ENCODE peak calls at places on chromosomes 11 and 22, in four cellular contexts. O is MCF 10A, Z is activated T-cell treated with anti-CD3 and anti-CD28 coated beads for 1 hour, M is HEK293T. F is an unnamed sample.

GRCh38 chr11:45537617-45538016 is 127.8 kb downstream of the CHST1 start:
- DNase-seq in O (peak; percentile 13), Z (no peak), M (no peak), F (no peak)

GRCh38 chr22:17194213-17194612 is 25.0 kb downstream of the ADA2 start:
- DNase-seq in O (no peak), Z (no peak), M (no peak), F (no peak)

GRCh38 chr11:65559535-65559934 is 1.4 kb upstream of the LTBP3 start:
- DNase-seq in O (no peak), Z (no peak), M (no peak), F (no peak)

GRCh38 chr11:63892233-63892632 is 24.7 kb downstream of the RCOR2 start:
- DNase-seq in O (no peak), Z (no peak), M (no peak), F (no peak)

GRCh38 chr11:94519478-94520084 is 7.3 kb downstream of the C11orf97 start:
- DNase-seq in O (peak; percentile 40), Z (no peak), M (no peak), F (no peak)

GRCh38 chr22:27487600-27488450 is 313.7 kb downstream of the MN1 start:
- DNase-seq in O (peak; percentile 28), Z (no peak), M (no peak), F (no peak)

GRCh38 chr11:76605338-76606074 is 65.0 kb downstream of the LRRC32 start:
- DNase-seq in O (no peak), Z (no peak), M (no peak), F (no peak)

GRCh38 chr11:47306484-47306844 is 36.5 kb downstream of the MADD start:
- DNase-seq in O (no peak), Z (no peak), M (no peak), F (no peak)

GRCh38 chr11:116860303-116860702 is 22.9 kb upstream of the APOA1 start:
- DNase-seq in O (no peak), Z (no peak), M (no peak), F (no peak)

GRCh38 chr22:17578129-17578754 is 14.9 kb downstream of the SLC25A18 start:
- DNase-seq in O (peak; percentile 61), Z (no peak), M (no peak), F (no peak)

GRCh38 chr22:50256936-50257440 is 4.5 kb downstream of the MAPK12 start:
- DNase-seq in O (no peak), Z (no peak), M (no peak), F (no peak)

GRCh38 chr22:21816787-21817496 is 50.5 kb downstream of the MAPK1 start:
- DNase-seq in O (peak; percentile 74), Z (no peak), M (no peak), F (peak; percentile 9)

GRCh38 chr11:120632579-120632978 is 121.0 kb downstream of the GRIK4 start:
- DNase-seq in O (no peak), Z (no peak), M (peak; percentile 31), F (no peak)

GRCh38 chr22:33917744-33918406 is 2.4 kb downstream of the LARGE1 start:
- DNase-seq in O (no peak), Z (no peak), M (peak; percentile 22), F (no peak)

GRCh38 chr22:44947029-44947428 is 62.8 kb downstream of the PHF21B start:
- DNase-seq in O (no peak), Z (no peak), M (no peak), F (no peak)

GRCh38 chr11:90364527-90364926 is 141.7 kb upstream of the CHORDC1 start:
- DNase-seq in O (peak; percentile 14), Z (no peak), M (no peak), F (no peak)

GRCh38 chr22:19422440-19423301 is 8.9 kb downstream of the HIRA start:
- DNase-seq in O (no peak), Z (no peak), M (no peak), F (no peak)

GRCh38 chr11:57515332-57516060 is at the start of gene SLC43A1:
- DNase-seq in O (peak; percentile 42), Z (peak; percentile 12), M (peak; percentile 55), F (no peak)

GRCh38 chr22:44181912-44182590 is 1.3 kb downstream of the PARVG start:
- DNase-seq in O (no peak), Z (no peak), M (no peak), F (no peak)

GRCh38 chr22:35883028-35883620 is 145.5 kb downstream of the RBFOX2 start:
- DNase-seq in O (peak; percentile 58), Z (no peak), M (no peak), F (no peak)

GRCh38 chr11:33257897-33258630 is 883 bp downstream of the HIPK3 start:
- DNase-seq in O (peak; percentile 92), Z (peak; percentile 59), M (peak; percentile 61), F (peak; percentile 73)

GRCh38 chr11:125930076-125930450 is 15.8 kb upstream of the VSIG10L2 start:
- DNase-seq in O (no peak), Z (no peak), M (no peak), F (no peak)

GRCh38 chr22:45804986-45805325 is 133.3 kb downstream of the ATXN10 start:
- DNase-seq in O (peak; percentile 95), Z (no peak), M (no peak), F (no peak)

GRCh38 chr11:61999141-61999975 is 31.9 kb upstream of the FTH1 start:
- DNase-seq in O (peak; percentile 74), Z (no peak), M (no peak), F (no peak)

GRCh38 chr11:110716361-110716760 is 4.1 kb upstream of the ARHGAP20 start:
- DNase-seq in O (peak; percentile 7), Z (no peak), M (no peak), F (no peak)

GRCh38 chr11:55342901-55343300 is at the start of gene OR4A16:
- DNase-seq in O (no peak), Z (no peak), M (no peak), F (no peak)

GRCh38 chr22:36433318-36434231 is 45.8 kb upstream of the MYH9 start:
- DNase-seq in O (no peak), Z (no peak), M (no peak), F (no peak)

GRCh38 chr11:73154178-73154577 is 12.1 kb upstream of the FCHSD2 start:
- DNase-seq in O (no peak), Z (peak; percentile 19), M (no peak), F (no peak)

GRCh38 chr11:62435741-62436485 is 17.1 kb downstream of the SCGB1A1 start:
- DNase-seq in O (no peak), Z (no peak), M (no peak), F (no peak)

GRCh38 chr22:46742576-46743221 is 4.6 kb upstream of the CERK start:
- DNase-seq in O (no peak), Z (no peak), M (no peak), F (no peak)